ENCODE peak calls at places on chromosomes 1 and 21, in four cellular contexts. P, D, E and W are unnamed samples.

GRCh38 chr1:168134132-168135041 is 2.3 kb downstream of the GPR161 start:
- DNase-seq in P (no peak), D (no peak), E (no peak), W (no peak)

GRCh38 chr1:115717541-115717940 is 51.0 kb downstream of the CASQ2 start:
- DNase-seq in P (peak), D (peak), E (no peak), W (no peak)

GRCh38 chr1:51627672-51628071 is 10.8 kb downstream of the OSBPL9 start:
- DNase-seq in P (peak), D (no peak), E (no peak), W (no peak)

GRCh38 chr1:109659145-109659544 is 3.2 kb downstream of the GSTM4 start:
- DNase-seq in P (no peak), D (no peak), E (no peak), W (no peak)

GRCh38 chr21:42862774-42863503 is 16.4 kb downstream of the WDR4 start:
- DNase-seq in P (no peak), D (no peak), E (no peak), W (no peak)

GRCh38 chr1:156673387-156674121 is 3.7 kb downstream of the NES start:
- DNase-seq in P (no peak), D (no peak), E (no peak), W (no peak)

GRCh38 chr1:222087207-222087920 is 345.5 kb upstream of the DUSP10 start:
- DNase-seq in P (peak), D (no peak), E (no peak), W (no peak)

GRCh38 chr1:215891266-215891665 is 324.2 kb downstream of the KCTD3 start:
- DNase-seq in P (peak), D (no peak), E (no peak), W (no peak)

GRCh38 chr1:159860456-159860855 is 2.0 kb downstream of the VSIG8 start:
- DNase-seq in P (peak), D (no peak), E (no peak), W (no peak)

GRCh38 chr1:6052543-6053205 is 7.0 kb downstream of the KCNAB2 start:
- DNase-seq in P (peak), D (peak), E (no peak), W (no peak)

GRCh38 chr1:179121159-179121938 is 39.5 kb downstream of the TOR3A start:
- DNase-seq in P (peak), D (peak), E (no peak), W (no peak)

GRCh38 chr1:156048663-156049258 is 4.8 kb downstream of the UBQLN4 start:
- DNase-seq in P (no peak), D (no peak), E (no peak), W (no peak)

GRCh38 chr1:207922554-207922953 is 11.6 kb upstream of the CD34 start:
- DNase-seq in P (no peak), D (no peak), E (no peak), W (no peak)

GRCh38 chr21:27422435-27422834 is 455.5 kb upstream of the ADAMTS5 start:
- DNase-seq in P (peak), D (no peak), E (no peak), W (no peak)

GRCh38 chr1:37274896-37275631 is 199.3 kb upstream of the ZC3H12A start:
- DNase-seq in P (peak), D (no peak), E (no peak), W (no peak)

GRCh38 chr21:33325222-33326067 is 675 bp downstream of the IFNAR1 start:
- DNase-seq in P (peak), D (peak), E (no peak), W (peak)

GRCh38 chr21:22154579-22155274 is 1156.5 kb downstream of the NCAM2 start:
- DNase-seq in P (no peak), D (no peak), E (no peak), W (no peak)

GRCh38 chr21:43929217-43929971 is 64.4 kb downstream of the AGPAT3 start:
- DNase-seq in P (no peak), D (no peak), E (no peak), W (peak)

GRCh38 chr1:60114735-60115318 is 41.3 kb upstream of the C1orf87 start:
- DNase-seq in P (no peak), D (no peak), E (no peak), W (no peak)

GRCh38 chr1:109799445-109799844 is 35.7 kb upstream of the EPS8L3 start:
- DNase-seq in P (peak), D (no peak), E (no peak), W (no peak)

GRCh38 chr1:224133741-224134299 is 19.9 kb downstream of the FBXO28 start:
- DNase-seq in P (no peak), D (no peak), E (no peak), W (no peak)

GRCh38 chr1:26851106-26851684 is 11.8 kb upstream of the SFN start:
- DNase-seq in P (peak), D (no peak), E (no peak), W (no peak)

GRCh38 chr21:32207096-32207716 is 71.6 kb downstream of the MIS18A start:
- DNase-seq in P (no peak), D (no peak), E (no peak), W (no peak)

GRCh38 chr21:38477241-38477640 is 21.0 kb downstream of the ERG start:
- DNase-seq in P (peak), D (no peak), E (no peak), W (no peak)